ENCODE peak calls at places on chromosomes 7 and 10, in nine cellular contexts. One of them, this sample, is unnamed.

GRCh38 chr10:25063157-25063556 is 46.7 kb downstream of the THNSL1 start:
- DNase-seq in A549: no peak
- DNase-seq in GM23248: no peak
- DNase-seq in naive thymus-derived CD4-positive, alpha-beta T cell: no peak
- DNase-seq in adipocyte: no peak
- DNase-seq in heart right ventricle: no peak
- DNase-seq in ovary: no peak
- DNase-seq in bronchial epithelial cell: no peak
- DNase-seq in foreskin fibroblast: no peak
- DNase-seq in this sample: no peak

GRCh38 chr10:49649294-49649693 is 30.2 kb upstream of the C10orf53 start:
- DNase-seq in heart right ventricle: no peak
- DNase-seq in bronchial epithelial cell: no peak
- DNase-seq in A549: no peak
- DNase-seq in ovary: no peak
- DNase-seq in foreskin fibroblast: no peak
- DNase-seq in adipocyte: no peak
- DNase-seq in naive thymus-derived CD4-positive, alpha-beta T cell: peak
- DNase-seq in GM23248: peak
- DNase-seq in this sample: no peak

GRCh38 chr10:64430690-64431323 is 909.6 kb downstream of the REEP3 start:
- DNase-seq in foreskin fibroblast: no peak
- DNase-seq in A549: peak
- DNase-seq in heart right ventricle: no peak
- DNase-seq in ovary: no peak
- DNase-seq in naive thymus-derived CD4-positive, alpha-beta T cell: no peak
- DNase-seq in adipocyte: no peak
- DNase-seq in bronchial epithelial cell: peak
- DNase-seq in GM23248: no peak
- DNase-seq in this sample: peak

GRCh38 chr10:62610649-62611229 is 193.8 kb upstream of the ADO start:
- DNase-seq in A549: peak
- DNase-seq in adipocyte: peak
- DNase-seq in GM23248: peak
- DNase-seq in foreskin fibroblast: no peak
- DNase-seq in heart right ventricle: peak
- DNase-seq in ovary: no peak
- DNase-seq in naive thymus-derived CD4-positive, alpha-beta T cell: peak
- DNase-seq in bronchial epithelial cell: peak
- DNase-seq in this sample: no peak

GRCh38 chr10:5948999-5949759 is 28.2 kb downstream of the IL15RA start:
- DNase-seq in A549: peak
- DNase-seq in naive thymus-derived CD4-positive, alpha-beta T cell: no peak
- DNase-seq in foreskin fibroblast: peak
- DNase-seq in heart right ventricle: peak
- DNase-seq in ovary: peak
- DNase-seq in GM23248: peak
- DNase-seq in bronchial epithelial cell: peak
- DNase-seq in adipocyte: peak
- DNase-seq in this sample: no peak

GRCh38 chr10:114869500-114869899 is 47.9 kb downstream of the FHIP2A start:
- DNase-seq in bronchial epithelial cell: peak
- DNase-seq in heart right ventricle: no peak
- DNase-seq in A549: no peak
- DNase-seq in adipocyte: peak
- DNase-seq in GM23248: peak
- DNase-seq in naive thymus-derived CD4-positive, alpha-beta T cell: no peak
- DNase-seq in foreskin fibroblast: peak
- DNase-seq in ovary: no peak
- DNase-seq in this sample: peak

GRCh38 chr10:62046522-62047239 is 145.2 kb downstream of the ARID5B start:
- DNase-seq in heart right ventricle: no peak
- DNase-seq in adipocyte: peak
- DNase-seq in foreskin fibroblast: no peak
- DNase-seq in naive thymus-derived CD4-positive, alpha-beta T cell: no peak
- DNase-seq in bronchial epithelial cell: peak
- DNase-seq in GM23248: peak
- DNase-seq in ovary: peak
- DNase-seq in A549: no peak
- DNase-seq in this sample: no peak

GRCh38 chr7:80770675-80771081 is 132.2 kb downstream of the CD36 start:
- DNase-seq in A549: peak
- DNase-seq in adipocyte: no peak
- DNase-seq in naive thymus-derived CD4-positive, alpha-beta T cell: no peak
- DNase-seq in foreskin fibroblast: no peak
- DNase-seq in ovary: no peak
- DNase-seq in GM23248: no peak
- DNase-seq in bronchial epithelial cell: no peak
- DNase-seq in heart right ventricle: no peak
- DNase-seq in this sample: no peak

GRCh38 chr7:46844486-46844885 is 737.4 kb downstream of the TNS3 start:
- DNase-seq in naive thymus-derived CD4-positive, alpha-beta T cell: no peak
- DNase-seq in A549: no peak
- DNase-seq in ovary: no peak
- DNase-seq in bronchial epithelial cell: no peak
- DNase-seq in adipocyte: no peak
- DNase-seq in heart right ventricle: no peak
- DNase-seq in foreskin fibroblast: no peak
- DNase-seq in GM23248: peak
- DNase-seq in this sample: no peak

GRCh38 chr7:46838463-46838862 is 743.4 kb downstream of the TNS3 start:
- DNase-seq in naive thymus-derived CD4-positive, alpha-beta T cell: no peak
- DNase-seq in bronchial epithelial cell: no peak
- DNase-seq in ovary: no peak
- DNase-seq in adipocyte: no peak
- DNase-seq in foreskin fibroblast: no peak
- DNase-seq in A549: no peak
- DNase-seq in heart right ventricle: no peak
- DNase-seq in GM23248: no peak
- DNase-seq in this sample: no peak

GRCh38 chr7:46835556-46835955 is 746.4 kb downstream of the TNS3 start:
- DNase-seq in heart right ventricle: no peak
- DNase-seq in bronchial epithelial cell: no peak
- DNase-seq in naive thymus-derived CD4-positive, alpha-beta T cell: no peak
- DNase-seq in foreskin fibroblast: no peak
- DNase-seq in A549: no peak
- DNase-seq in adipocyte: no peak
- DNase-seq in GM23248: no peak
- DNase-seq in ovary: no peak
- DNase-seq in this sample: no peak

GRCh38 chr7:46834921-46835320 is 747.0 kb downstream of the TNS3 start:
- DNase-seq in foreskin fibroblast: no peak
- DNase-seq in A549: no peak
- DNase-seq in GM23248: no peak
- DNase-seq in adipocyte: no peak
- DNase-seq in heart right ventricle: no peak
- DNase-seq in naive thymus-derived CD4-positive, alpha-beta T cell: no peak
- DNase-seq in bronchial epithelial cell: no peak
- DNase-seq in ovary: no peak
- DNase-seq in this sample: no peak

DNA sequence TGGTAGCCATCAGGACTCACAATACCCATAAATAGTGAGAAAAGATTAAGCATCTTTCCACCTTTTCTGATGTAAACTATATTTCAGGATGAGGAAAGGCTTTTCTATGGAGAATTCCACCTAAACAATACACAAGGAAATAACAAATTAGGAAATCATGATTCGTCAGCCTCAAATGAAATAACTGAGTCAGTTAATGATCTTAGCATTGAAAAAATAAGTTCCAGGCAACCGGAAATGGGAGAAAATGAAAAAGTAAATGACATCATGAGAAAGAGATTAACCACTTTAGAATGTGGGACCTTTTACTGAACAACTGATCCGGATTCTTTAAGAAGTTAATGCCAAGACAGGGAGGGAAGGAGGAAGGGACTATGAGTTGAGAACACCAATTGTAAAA is 742.3 kb downstream of the TNS3 start:
- DNase-seq in A549: no peak
- DNase-seq in naive thymus-derived CD4-positive, alpha-beta T cell: no peak
- DNase-seq in heart right ventricle: no peak
- DNase-seq in GM23248: peak
- DNase-seq in bronchial epithelial cell: peak
- DNase-seq in adipocyte: peak
- DNase-seq in foreskin fibroblast: peak
- DNase-seq in ovary: no peak
- DNase-seq in this sample: peak
- H3K4me3 ChIP-seq in A549: no peak
- H3K4me3 ChIP-seq in naive thymus-derived CD4-positive, alpha-beta T cell: no peak
- H3K4me3 ChIP-seq in heart right ventricle: no peak
- H3K4me3 ChIP-seq in GM23248: no peak
- H3K4me3 ChIP-seq in bronchial epithelial cell: no peak
- H3K4me3 ChIP-seq in adipocyte: no peak
- H3K4me3 ChIP-seq in foreskin fibroblast: no peak
- H3K4me3 ChIP-seq in ovary: no peak
- H3K4me3 ChIP-seq in this sample: no peak

DNA sequence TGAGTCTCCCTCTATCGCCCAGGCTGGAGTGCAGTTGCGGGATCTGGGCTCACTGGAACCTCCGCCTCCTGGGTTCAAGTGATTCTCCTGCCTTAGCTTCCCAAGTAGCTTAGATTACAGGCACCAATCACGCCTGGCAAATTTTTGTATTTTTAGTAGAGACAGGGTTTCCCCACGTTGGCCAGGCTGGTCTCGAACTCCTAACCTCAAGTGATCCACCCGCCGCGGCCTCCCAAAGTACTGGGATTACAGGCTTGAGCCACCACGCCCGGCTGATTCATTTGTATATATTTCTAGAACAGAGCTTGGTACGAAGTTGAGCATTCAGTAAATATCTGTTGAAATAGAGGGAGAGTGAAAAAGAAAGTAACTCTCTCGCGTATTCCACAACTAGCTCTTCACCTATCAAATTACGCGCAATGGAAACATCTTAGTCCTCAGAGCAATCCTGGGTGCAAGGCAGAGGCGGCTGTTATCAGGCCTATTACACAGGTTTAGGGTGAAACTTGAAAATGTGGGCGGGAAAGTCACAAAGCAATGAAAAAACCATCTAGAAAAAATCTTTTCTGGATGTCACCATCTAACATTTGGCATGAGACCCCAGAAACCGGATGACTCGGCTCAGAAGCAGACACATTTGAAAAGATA is 707 bp upstream of the GHITM start:
- DNase-seq in naive thymus-derived CD4-positive, alpha-beta T cell: peak
- DNase-seq in foreskin fibroblast: peak
- DNase-seq in adipocyte: no peak
- DNase-seq in A549: peak
- DNase-seq in GM23248: no peak
- DNase-seq in ovary: peak
- DNase-seq in bronchial epithelial cell: peak
- DNase-seq in heart right ventricle: no peak
- DNase-seq in this sample: no peak
- H3K4me3 ChIP-seq in naive thymus-derived CD4-positive, alpha-beta T cell: peak
- H3K4me3 ChIP-seq in foreskin fibroblast: peak
- H3K4me3 ChIP-seq in adipocyte: peak
- H3K4me3 ChIP-seq in A549: peak
- H3K4me3 ChIP-seq in GM23248: peak
- H3K4me3 ChIP-seq in ovary: peak
- H3K4me3 ChIP-seq in bronchial epithelial cell: peak
- H3K4me3 ChIP-seq in heart right ventricle: peak
- H3K4me3 ChIP-seq in this sample: peak

GRCh38 chr10:43227911-43228782 is 38.7 kb downstream of the RASGEF1A start:
- DNase-seq in foreskin fibroblast: no peak
- DNase-seq in naive thymus-derived CD4-positive, alpha-beta T cell: peak
- DNase-seq in ovary: no peak
- DNase-seq in adipocyte: no peak
- DNase-seq in heart right ventricle: no peak
- DNase-seq in A549: no peak
- DNase-seq in GM23248: no peak
- DNase-seq in bronchial epithelial cell: no peak
- DNase-seq in this sample: no peak

GRCh38 chr10:43230101-43230908 is 36.6 kb downstream of the RASGEF1A start:
- DNase-seq in A549: no peak
- DNase-seq in adipocyte: no peak
- DNase-seq in naive thymus-derived CD4-positive, alpha-beta T cell: peak
- DNase-seq in foreskin fibroblast: no peak
- DNase-seq in ovary: no peak
- DNase-seq in heart right ventricle: no peak
- DNase-seq in GM23248: no peak
- DNase-seq in bronchial epithelial cell: no peak
- DNase-seq in this sample: no peak

GRCh38 chr10:43226851-43227845 is 39.7 kb downstream of the RASGEF1A start:
- DNase-seq in A549: no peak
- DNase-seq in foreskin fibroblast: no peak
- DNase-seq in bronchial epithelial cell: no peak
- DNase-seq in adipocyte: no peak
- DNase-seq in ovary: no peak
- DNase-seq in heart right ventricle: no peak
- DNase-seq in GM23248: no peak
- DNase-seq in naive thymus-derived CD4-positive, alpha-beta T cell: peak
- DNase-seq in this sample: no peak

GRCh38 chr10:43229208-43230061 is 37.4 kb downstream of the RASGEF1A start:
- DNase-seq in ovary: no peak
- DNase-seq in adipocyte: peak
- DNase-seq in A549: peak
- DNase-seq in heart right ventricle: no peak
- DNase-seq in bronchial epithelial cell: no peak
- DNase-seq in GM23248: peak
- DNase-seq in foreskin fibroblast: no peak
- DNase-seq in naive thymus-derived CD4-positive, alpha-beta T cell: peak
- DNase-seq in this sample: no peak

GRCh38 chr10:43228783-43229207 is 38.1 kb downstream of the RASGEF1A start:
- DNase-seq in adipocyte: no peak
- DNase-seq in bronchial epithelial cell: no peak
- DNase-seq in GM23248: no peak
- DNase-seq in ovary: no peak
- DNase-seq in heart right ventricle: no peak
- DNase-seq in naive thymus-derived CD4-positive, alpha-beta T cell: no peak
- DNase-seq in A549: no peak
- DNase-seq in foreskin fibroblast: no peak
- DNase-seq in this sample: no peak
- H3K4me3 ChIP-seq in adipocyte: no peak
- H3K4me3 ChIP-seq in bronchial epithelial cell: no peak
- H3K4me3 ChIP-seq in GM23248: no peak
- H3K4me3 ChIP-seq in ovary: no peak
- H3K4me3 ChIP-seq in heart right ventricle: peak
- H3K4me3 ChIP-seq in naive thymus-derived CD4-positive, alpha-beta T cell: peak
- H3K4me3 ChIP-seq in A549: peak
- H3K4me3 ChIP-seq in foreskin fibroblast: no peak
- H3K4me3 ChIP-seq in this sample: no peak

GRCh38 chr10:131933016-131933694 is 32.3 kb downstream of the PPP2R2D start:
- DNase-seq in naive thymus-derived CD4-positive, alpha-beta T cell: no peak
- DNase-seq in heart right ventricle: no peak
- DNase-seq in bronchial epithelial cell: no peak
- DNase-seq in GM23248: no peak
- DNase-seq in adipocyte: no peak
- DNase-seq in ovary: peak
- DNase-seq in A549: no peak
- DNase-seq in foreskin fibroblast: no peak
- DNase-seq in this sample: no peak

GRCh38 chr10:131933695-131934086 is 32.9 kb downstream of the PPP2R2D start:
- DNase-seq in foreskin fibroblast: no peak
- DNase-seq in naive thymus-derived CD4-positive, alpha-beta T cell: no peak
- DNase-seq in ovary: no peak
- DNase-seq in A549: no peak
- DNase-seq in heart right ventricle: no peak
- DNase-seq in bronchial epithelial cell: no peak
- DNase-seq in GM23248: no peak
- DNase-seq in adipocyte: no peak
- DNase-seq in this sample: no peak

GRCh38 chr10:131936756-131937155 is 35.9 kb downstream of the PPP2R2D start:
- DNase-seq in bronchial epithelial cell: no peak
- DNase-seq in adipocyte: no peak
- DNase-seq in heart right ventricle: no peak
- DNase-seq in ovary: no peak
- DNase-seq in naive thymus-derived CD4-positive, alpha-beta T cell: no peak
- DNase-seq in foreskin fibroblast: no peak
- DNase-seq in A549: no peak
- DNase-seq in GM23248: no peak
- DNase-seq in this sample: no peak

GRCh38 chr10:131934769-131935168 is 34.0 kb downstream of the PPP2R2D start:
- DNase-seq in A549: no peak
- DNase-seq in adipocyte: no peak
- DNase-seq in naive thymus-derived CD4-positive, alpha-beta T cell: no peak
- DNase-seq in foreskin fibroblast: no peak
- DNase-seq in ovary: no peak
- DNase-seq in GM23248: no peak
- DNase-seq in bronchial epithelial cell: no peak
- DNase-seq in heart right ventricle: no peak
- DNase-seq in this sample: no peak

DNA sequence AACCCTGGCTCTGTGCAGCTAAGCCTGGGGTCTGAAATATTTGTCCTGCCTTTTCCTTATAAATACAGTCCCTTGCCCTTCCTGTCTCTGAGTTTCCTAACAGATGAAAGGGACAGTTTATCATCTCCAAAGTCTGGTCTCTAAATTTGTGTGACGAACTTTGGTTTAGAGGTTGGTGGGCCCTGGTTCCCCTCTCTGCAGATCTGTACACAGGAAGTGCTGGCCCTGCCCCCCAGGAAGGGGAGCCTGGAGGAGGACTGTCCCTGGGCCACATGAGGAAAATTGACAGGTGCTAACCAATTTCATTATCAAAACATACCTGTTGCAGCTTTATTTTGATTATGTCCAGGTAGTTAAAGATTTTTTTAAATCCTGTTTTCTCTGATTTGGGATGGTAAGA is 34.5 kb downstream of the PPP2R2D start:
- DNase-seq in naive thymus-derived CD4-positive, alpha-beta T cell: no peak
- DNase-seq in foreskin fibroblast: no peak
- DNase-seq in adipocyte: no peak
- DNase-seq in A549: no peak
- DNase-seq in heart right ventricle: no peak
- DNase-seq in ovary: no peak
- DNase-seq in bronchial epithelial cell: no peak
- DNase-seq in GM23248: no peak
- DNase-seq in this sample: no peak
- H3K4me3 ChIP-seq in naive thymus-derived CD4-positive, alpha-beta T cell: no peak
- H3K4me3 ChIP-seq in foreskin fibroblast: no peak
- H3K4me3 ChIP-seq in adipocyte: no peak
- H3K4me3 ChIP-seq in A549: no peak
- H3K4me3 ChIP-seq in heart right ventricle: no peak
- H3K4me3 ChIP-seq in ovary: no peak
- H3K4me3 ChIP-seq in bronchial epithelial cell: no peak
- H3K4me3 ChIP-seq in GM23248: no peak
- H3K4me3 ChIP-seq in this sample: no peak

This sample was measured in retinal pigment epithelial cell.